ENCODE peak calls at places on chromosomes 16 and 17, in six cellular contexts. J is H9; W is CD8-positive, alpha-beta T cell; N is tibial nerve; T is pancreas; D is lower lobe of right lung. Z is an unnamed sample.

GRCh38 chr16:56145369-56145768 is 45.9 kb upstream of the GNAO1 start:
- DNase-seq in J (peak; percentile 28), W (no peak), N (no peak), T (no peak), D (no peak), Z (no peak)

GRCh38 chr17:19800571-19800970 is 52.5 kb upstream of the ALDH3A1 start:
- DNase-seq in J (no peak), W (no peak), N (no peak), T (no peak), D (no peak), Z (no peak)

GRCh38 chr17:17689312-17689711 is 8.1 kb downstream of the RAI1 start:
- DNase-seq in J (no peak), W (no peak), N (no peak), T (no peak), D (no peak), Z (no peak)

GRCh38 chr17:4968916-4969550 is 1.4 kb upstream of the SPAG7 start:
- DNase-seq in J (no peak), W (no peak), N (no peak), T (no peak), D (no peak), Z (peak; percentile 63)

GRCh38 chr16:57541754-57542435 is 548 bp upstream of the ADGRG5 start:
- DNase-seq in J (peak; percentile 10), W (no peak), N (no peak), T (peak; percentile 3), D (peak; percentile 14), Z (no peak)

GRCh38 chr17:28811594-28812135 is 30.9 kb downstream of the FAM222B start:
- DNase-seq in J (no peak), W (no peak), N (no peak), T (no peak), D (no peak), Z (no peak)

GRCh38 chr17:81612172-81612571 is 24.7 kb downstream of the NPLOC4 start:
- DNase-seq in J (no peak), W (no peak), N (no peak), T (no peak), D (no peak), Z (no peak)

GRCh38 chr17:80585880-80586279 is 41.2 kb downstream of the RPTOR start:
- DNase-seq in J (no peak), W (no peak), N (no peak), T (no peak), D (no peak), Z (no peak)

GRCh38 chr17:36845916-36846315 is 91.4 kb upstream of the LHX1 start:
- DNase-seq in J (no peak), W (no peak), N (no peak), T (no peak), D (no peak), Z (no peak)

GRCh38 chr17:4329838-4330237 is 36.6 kb downstream of the UBE2G1 start:
- DNase-seq in J (no peak), W (no peak), N (no peak), T (no peak), D (no peak), Z (no peak)

GRCh38 chr17:48832491-48832890 is 1.7 kb downstream of the CALCOCO2 start:
- DNase-seq in J (no peak), W (no peak), N (no peak), T (no peak), D (no peak), Z (no peak)

GRCh38 chr16:4064950-4065352 is 51.3 kb downstream of the ADCY9 start:
- DNase-seq in J (no peak), W (peak; percentile 59), N (no peak), T (no peak), D (no peak), Z (no peak)

GRCh38 chr17:56679148-56679766 is 85.8 kb downstream of the NOG start:
- DNase-seq in J (no peak), W (no peak), N (peak; percentile 20), T (no peak), D (no peak), Z (no peak)

GRCh38 chr16:57038151-57038550 is 48.8 kb downstream of the NLRC5 start:
- DNase-seq in J (no peak), W (no peak), N (no peak), T (no peak), D (no peak), Z (no peak)

GRCh38 chr17:81713556-81714411 is 1.7 kb downstream of the SLC25A10 start:
- DNase-seq in J (no peak), W (no peak), N (no peak), T (peak; percentile 61), D (no peak), Z (peak; percentile 18)

GRCh38 chr17:17510456-17511292 is 14.5 kb upstream of the RASD1 start:
- DNase-seq in J (no peak), W (no peak), N (no peak), T (no peak), D (peak; percentile 32), Z (peak; percentile 43)

GRCh38 chr16:84920333-84920732 is 91.0 kb downstream of the ZDHHC7 start:
- DNase-seq in J (no peak), W (no peak), N (no peak), T (no peak), D (no peak), Z (peak; percentile 16)

GRCh38 chr16:84918006-84918909 is 93.1 kb downstream of the ZDHHC7 start:
- DNase-seq in J (no peak), W (no peak), N (no peak), T (no peak), D (no peak), Z (no peak)

GRCh38 chr16:84917492-84917891 is 93.8 kb downstream of the ZDHHC7 start:
- DNase-seq in J (no peak), W (no peak), N (no peak), T (no peak), D (no peak), Z (no peak)

GRCh38 chr16:84919267-84919666 is 92.1 kb downstream of the ZDHHC7 start:
- DNase-seq in J (no peak), W (no peak), N (no peak), T (no peak), D (no peak), Z (peak; percentile 7)

DNA sequence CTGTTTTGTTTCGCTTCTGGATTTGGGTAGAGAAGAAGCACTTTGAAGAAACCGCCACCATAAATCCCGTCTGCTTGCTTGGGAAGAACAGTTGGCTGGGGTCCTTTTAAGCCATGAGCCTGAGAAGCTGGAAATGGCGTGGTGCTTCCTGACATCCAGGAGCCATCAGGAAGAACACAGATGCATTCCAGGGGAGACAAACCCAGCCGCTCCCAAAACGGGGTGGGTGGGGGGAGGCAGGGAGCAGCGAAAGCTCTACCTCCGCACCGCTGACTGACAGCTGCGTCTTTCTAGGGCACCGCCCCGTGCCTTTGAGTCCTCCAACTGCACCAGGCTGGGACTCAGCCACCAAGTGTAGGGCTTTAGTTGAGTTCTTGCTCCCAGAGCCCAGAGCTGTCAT is 91.6 kb downstream of the ZDHHC7 start:
- DNase-seq in J (no peak), W (no peak), N (no peak), T (no peak), D (no peak), Z (no peak)
- H3K4me1 ChIP-seq in J (no peaks in the 10 kb centered on the region), W (no peaks in the 10 kb centered on the region), N (peaks cover 10% of the 10 kb centered on the region), T (no peaks in the 10 kb centered on the region), D (peaks cover under 1% of the 10 kb centered on the region), Z (peaks cover 17% of the 10 kb centered on the region)

GRCh38 chr17:34613064-34614019 is 34.0 kb downstream of the TMEM132E start:
- DNase-seq in J (no peak), W (no peak), N (no peak), T (peak; percentile 25), D (no peak), Z (no peak)

GRCh38 chr17:34614698-34615097 is 35.3 kb downstream of the TMEM132E start:
- DNase-seq in J (no peak), W (no peak), N (no peak), T (no peak), D (no peak), Z (no peak)

GRCh38 chr17:34616148-34616547 is 36.8 kb downstream of the TMEM132E start:
- DNase-seq in J (peak; percentile 69), W (no peak), N (no peak), T (no peak), D (no peak), Z (no peak)

GRCh38 chr17:34617398-34617797 is 38.0 kb downstream of the TMEM132E start:
- DNase-seq in J (no peak), W (no peak), N (no peak), T (no peak), D (no peak), Z (no peak)

GRCh38 chr17:34615326-34615725 is 35.9 kb downstream of the TMEM132E start:
- DNase-seq in J (no peak), W (no peak), N (no peak), T (no peak), D (no peak), Z (no peak)
- H3K27ac ChIP-seq in J (no peak overlapping the region), W (no peak overlapping the region), N (no peak overlapping the region), T (no peak overlapping the region), D (no peak overlapping the region), Z (no peak overlapping the region)

DNA sequence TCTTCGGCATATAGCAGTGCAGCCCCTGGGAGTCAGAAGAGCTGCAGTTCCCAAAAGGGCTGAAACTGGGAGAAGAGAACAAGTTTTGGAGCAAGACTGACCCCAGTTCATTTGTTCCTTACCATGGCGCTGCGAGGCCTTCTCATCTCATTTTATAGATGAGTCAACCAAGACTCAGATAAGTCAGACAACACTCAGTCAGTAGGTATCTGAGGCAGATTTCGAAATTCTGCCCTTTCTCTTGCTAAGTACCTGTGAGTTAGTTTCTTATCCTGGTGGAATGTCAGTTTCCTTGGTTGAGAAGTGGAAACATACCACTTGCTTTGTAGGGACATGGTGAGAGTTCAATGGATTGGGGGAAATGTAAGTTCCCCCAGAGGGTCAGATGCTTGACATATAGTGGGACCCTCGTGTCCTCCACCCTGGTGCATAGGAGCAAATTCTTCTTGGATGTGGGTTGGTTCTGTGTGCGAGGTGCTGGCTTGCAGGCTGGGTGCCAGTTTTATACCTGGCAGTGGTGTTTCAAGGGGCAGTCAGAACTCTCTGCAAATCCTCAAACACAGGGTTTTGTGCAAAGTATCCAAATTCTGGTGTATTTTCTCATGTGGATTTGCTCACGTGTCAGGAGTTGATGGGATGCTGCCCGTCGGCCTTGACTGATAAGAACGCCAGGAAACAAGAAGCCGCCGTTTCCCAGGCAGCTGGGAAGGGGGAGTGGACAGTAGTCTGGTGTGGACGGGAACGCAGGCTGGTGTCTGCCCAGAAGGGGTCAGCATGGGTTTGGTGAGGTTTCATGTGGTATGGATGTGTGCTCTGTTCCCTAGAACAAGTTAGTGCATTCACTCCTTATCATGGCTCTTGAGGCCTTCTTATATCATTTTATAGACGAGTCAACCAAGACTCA is 61.1 kb upstream of the CIBAR2 start:
- DNase-seq in J (no peak), W (no peak), N (no peak), T (no peak), D (peak; percentile 44), Z (peak; percentile 44)
- TF ChIP-seq CTCF in J (peak; percentile 39), W (no peak), N (no peak), T (no peak), D (no peak), Z (no peak)

DNA sequence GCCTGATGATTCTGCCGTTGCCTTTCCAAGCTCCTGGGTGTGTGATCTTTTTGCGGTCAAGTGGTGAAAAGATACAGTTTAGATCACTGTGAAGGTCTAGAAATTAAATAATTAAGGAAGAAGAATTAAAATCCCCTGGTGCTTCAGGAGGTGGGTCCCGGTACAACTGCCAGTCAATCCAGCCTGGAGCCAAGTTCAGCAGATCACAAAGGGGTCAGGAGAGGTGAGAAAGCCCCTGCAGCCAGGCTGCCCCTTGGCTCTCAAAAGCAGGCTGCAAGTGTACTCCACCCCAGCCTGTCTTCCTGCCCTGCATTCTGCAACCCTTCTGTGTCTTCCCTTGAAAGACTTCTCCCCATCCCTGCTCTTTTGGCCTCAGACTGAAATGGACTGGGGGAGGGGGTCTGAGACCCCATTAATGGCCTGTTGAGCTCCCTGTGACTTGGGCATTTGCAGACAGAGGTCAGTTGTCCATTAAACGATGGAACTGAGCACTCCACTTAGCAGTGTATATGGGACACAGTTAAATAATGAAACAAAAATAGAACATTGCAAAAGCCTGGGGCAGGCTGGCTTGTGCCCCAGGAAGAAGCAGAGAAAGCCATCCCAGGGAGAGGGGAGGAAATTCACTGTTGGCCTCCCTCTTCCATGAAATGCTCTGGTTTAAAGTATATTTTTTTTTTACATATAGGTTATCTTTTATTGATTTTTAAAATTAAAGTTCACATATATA is 15.1 kb downstream of the CACNG5 start:
- DNase-seq in J (no peak), W (no peak), N (no peak), T (no peak), D (no peak), Z (no peak)
- H3K4me1 ChIP-seq in J (no peaks in the 10 kb centered on the region), W (no peaks in the 10 kb centered on the region), N (no peaks in the 10 kb centered on the region), T (no peaks in the 10 kb centered on the region), D (no peaks in the 10 kb centered on the region), Z (peaks cover 17% of the 10 kb centered on the region)